ENCODE peak calls at places on chromosomes 6 and 20, in nine cellular contexts. F is gastrocnemius medialis, U is ovary, I is HCT116, W is A549, X is right lobe of liver, D is spleen, N is PC-3, K is BJ. Y is an unnamed sample.

GRCh38 chr20:64149141-64149540 is 15.1 kb upstream of the MYT1 start:
- DNase-seq in F (no peak), U (no peak), I (no peak), W (no peak), X (no peak), D (peak), N (no peak), K (no peak), Y (no peak)

GRCh38 chr20:2820084-2820895 is 4.1 kb downstream of the TMEM239 start:
- DNase-seq in F (no peak), U (peak), I (no peak), W (no peak), X (no peak), D (no peak), N (no peak), K (no peak), Y (no peak)

GRCh38 chr20:23187759-23188158 is 101.6 kb upstream of the CD93 start:
- DNase-seq in F (peak), U (no peak), I (no peak), W (no peak), X (no peak), D (peak), N (no peak), K (no peak), Y (no peak)

GRCh38 chr6:30748301-30748769 is 4.0 kb upstream of the IER3 start:
- DNase-seq in F (no peak), U (no peak), I (no peak), W (no peak), X (no peak), D (no peak), N (peak), K (no peak), Y (no peak)

GRCh38 chr6:144150673-144151009 is 324 bp downstream of the STX11 start:
- DNase-seq in F (no peak), U (no peak), I (peak), W (peak), X (peak), D (peak), N (peak), K (no peak), Y (no peak)

GRCh38 chr6:67165606-67166005 is 1458.6 kb upstream of the EYS start:
- DNase-seq in F (no peak), U (no peak), I (no peak), W (no peak), X (no peak), D (no peak), N (no peak), K (no peak), Y (no peak)

GRCh38 chr6:125749864-125750691 is 646 bp downstream of the HEY2 start:
- DNase-seq in F (peak), U (no peak), I (no peak), W (no peak), X (peak), D (no peak), N (no peak), K (no peak), Y (no peak)

GRCh38 chr6:139028658-139029469 is at the start of gene ABRACL:
- DNase-seq in F (peak), U (peak), I (peak), W (peak), X (peak), D (peak), N (peak), K (no peak), Y (no peak)

GRCh38 chr6:37409501-37409900 is 23.5 kb upstream of the CMTR1 start:
- DNase-seq in F (no peak), U (no peak), I (no peak), W (no peak), X (no peak), D (no peak), N (no peak), K (no peak), Y (no peak)

GRCh38 chr6:150144294-150144868 is 1.5 kb downstream of the PPP1R14C start:
- DNase-seq in F (no peak), U (no peak), I (no peak), W (no peak), X (no peak), D (no peak), N (peak), K (no peak), Y (peak)

GRCh38 chr6:153108320-153108719 is 22.8 kb downstream of the RGS17 start:
- DNase-seq in F (no peak), U (no peak), I (no peak), W (no peak), X (no peak), D (no peak), N (peak), K (no peak), Y (no peak)

GRCh38 chr20:51926670-51927305 is 124.5 kb upstream of the SALL4 start:
- DNase-seq in F (no peak), U (no peak), I (no peak), W (no peak), X (no peak), D (no peak), N (peak), K (no peak), Y (no peak)

GRCh38 chr6:148140772-148141557 is 201.7 kb upstream of the SASH1 start:
- DNase-seq in F (no peak), U (no peak), I (no peak), W (peak), X (no peak), D (no peak), N (peak), K (no peak), Y (no peak)

GRCh38 chr6:34093206-34093605 is 52.7 kb downstream of the GRM4 start:
- DNase-seq in F (no peak), U (no peak), I (no peak), W (no peak), X (no peak), D (no peak), N (no peak), K (no peak), Y (no peak)

GRCh38 chr6:134425521-134426316 is 107.8 kb upstream of the SGK1 start:
- DNase-seq in F (no peak), U (no peak), I (no peak), W (no peak), X (no peak), D (no peak), N (peak), K (no peak), Y (no peak)

GRCh38 chr6:143015300-143015706 is 45.4 kb upstream of the AIG1 start:
- DNase-seq in F (no peak), U (no peak), I (no peak), W (no peak), X (no peak), D (no peak), N (no peak), K (no peak), Y (no peak)

GRCh38 chr6:148972481-148972880 is 225.7 kb downstream of the UST start:
- DNase-seq in F (peak), U (peak), I (peak), W (peak), X (peak), D (peak), N (peak), K (no peak), Y (no peak)

GRCh38 chr6:120198033-120198432 is 848.5 kb upstream of the MAN1A1 start:
- DNase-seq in F (no peak), U (no peak), I (no peak), W (no peak), X (no peak), D (no peak), N (peak), K (no peak), Y (no peak)

GRCh38 chr20:62365814-62366369 is 1.2 kb downstream of the LAMA5 start:
- DNase-seq in F (peak), U (no peak), I (no peak), W (no peak), X (peak), D (no peak), N (peak), K (no peak), Y (no peak)

GRCh38 chr6:92756912-92757311 is 662.4 kb downstream of the EPHA7 start:
- DNase-seq in F (no peak), U (no peak), I (no peak), W (no peak), X (no peak), D (no peak), N (peak), K (no peak), Y (no peak)

DNA sequence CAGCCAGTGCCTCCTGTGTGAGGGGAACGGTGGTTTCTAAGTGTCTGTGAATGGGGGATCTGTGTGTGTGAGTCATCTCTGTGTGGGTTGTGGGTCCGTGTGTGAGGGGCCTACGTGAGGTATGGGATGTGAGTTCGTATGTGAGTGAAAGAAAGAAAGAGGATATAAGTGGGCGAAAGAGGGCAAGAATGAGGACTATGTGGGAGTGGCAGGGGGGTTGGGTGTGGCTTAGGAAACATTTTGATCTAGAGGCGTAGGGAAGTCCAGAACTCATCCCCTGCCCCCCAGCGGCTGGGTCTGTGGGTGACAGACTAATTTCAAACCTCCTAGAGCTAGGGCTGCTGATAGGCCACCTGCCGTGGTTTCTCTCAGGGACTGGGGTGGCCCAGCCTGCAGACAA is 35.5 kb downstream of the DHX35 start:
- DNase-seq in F (no peak), U (no peak), I (no peak), W (no peak), X (no peak), D (no peak), N (no peak), K (no peak), Y (no peak)
- TF ChIP-seq CTCF in F (no peak), U (no peak), I (no peak), W (no peak), X (no peak), D (no peak), N (no peak), K (no peak), Y (no peak)

DNA sequence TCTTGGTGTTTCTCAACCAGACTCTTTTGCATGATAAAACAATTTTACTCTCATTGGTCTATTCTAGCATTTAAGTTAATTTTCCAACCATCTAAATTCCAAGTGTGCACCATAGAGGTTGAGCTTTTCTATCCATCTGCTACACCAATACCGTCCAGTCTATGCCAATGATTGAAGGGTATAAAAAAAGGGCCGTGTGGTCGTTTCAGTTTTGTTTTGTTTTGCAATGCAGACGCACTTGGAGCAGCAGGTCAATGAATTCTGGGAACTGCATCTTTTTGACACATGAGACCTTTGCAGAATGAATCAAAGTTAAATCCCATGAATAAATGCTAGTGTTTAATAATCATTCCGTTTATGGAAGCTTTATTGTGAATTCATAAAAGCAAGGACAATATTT is 650.0 kb upstream of the GJE1 start:
- DNase-seq in F (no peak), U (no peak), I (no peak), W (no peak), X (no peak), D (no peak), N (no peak), K (no peak), Y (no peak)
- H3K4me3 ChIP-seq in F (peak), U (no peak), I (no peak), W (no peak), X (peak), D (peak), N (no peak), K (no peak), Y (no peak)

GRCh38 chr6:26493258-26493657 is 6.8 kb upstream of the BTN1A1 start:
- DNase-seq in F (no peak), U (no peak), I (no peak), W (no peak), X (no peak), D (no peak), N (peak), K (no peak), Y (peak)
- TF ChIP-seq CTCF in F (no peak), U (no peak), I (peak), W (no peak), X (no peak), D (peak), N (peak), K (peak), Y (peak)

GRCh38 chr6:167127785-167128531 is 5.1 kb downstream of the CCR6 start:
- DNase-seq in F (no peak), U (no peak), I (no peak), W (no peak), X (no peak), D (no peak), N (no peak), K (no peak), Y (no peak)

GRCh38 chr6:167125405-167125804 is 2.5 kb downstream of the CCR6 start:
- DNase-seq in F (no peak), U (no peak), I (no peak), W (no peak), X (no peak), D (no peak), N (no peak), K (no peak), Y (no peak)

GRCh38 chr6:167122827-167123657 is at the start of gene CCR6:
- DNase-seq in F (no peak), U (no peak), I (no peak), W (no peak), X (no peak), D (no peak), N (no peak), K (no peak), Y (no peak)

GRCh38 chr6:167124753-167125152 is 1.9 kb downstream of the CCR6 start:
- DNase-seq in F (no peak), U (no peak), I (no peak), W (no peak), X (no peak), D (no peak), N (no peak), K (no peak), Y (no peak)

GRCh38 chr6:167125950-167126349 is 3.1 kb downstream of the CCR6 start:
- DNase-seq in F (no peak), U (no peak), I (no peak), W (no peak), X (no peak), D (no peak), N (no peak), K (no peak), Y (no peak)
- H3K4me3 ChIP-seq in F (no peak), U (no peak), I (no peak), W (no peak), X (no peak), D (peak), N (no peak), K (no peak), Y (no peak)

Y was measured in AG09309.